ENCODE peak calls at places on chromosomes 1 and 21, in nine cellular contexts. One of them, this sample, is unnamed.

GRCh38 chr21:43190544-43191340 is 21.9 kb downstream of the CRYAA start:
- DNase-seq in activated CD8-positive, alpha-beta T cell treated with anti-CD3 and anti-CD28 coated beads for 36 hours: no peak
- DNase-seq in GM20000: no peak
- DNase-seq in right lobe of liver: peak; percentile 46
- DNase-seq in AG09309: no peak
- DNase-seq in GM23338: no peak
- DNase-seq in lower lobe of right lung: no peak
- DNase-seq in upper lobe of right lung: peak; percentile 46
- DNase-seq in cardiac fibroblast: no peak
- DNase-seq in this sample: no peak

GRCh38 chr1:7409278-7409677 is 361.8 kb upstream of the VAMP3 start:
- DNase-seq in lower lobe of right lung: no peak
- DNase-seq in GM23338: no peak
- DNase-seq in right lobe of liver: peak; percentile 46
- DNase-seq in upper lobe of right lung: peak; percentile 40
- DNase-seq in GM20000: no peak
- DNase-seq in activated CD8-positive, alpha-beta T cell treated with anti-CD3 and anti-CD28 coated beads for 36 hours: no peak
- DNase-seq in AG09309: no peak
- DNase-seq in cardiac fibroblast: no peak
- DNase-seq in this sample: no peak

GRCh38 chr1:118788372-118788955 is 199.7 kb downstream of the TBX15 start:
- DNase-seq in upper lobe of right lung: no peak
- DNase-seq in AG09309: peak; percentile 4
- DNase-seq in right lobe of liver: no peak
- DNase-seq in GM23338: no peak
- DNase-seq in cardiac fibroblast: peak; percentile 19
- DNase-seq in GM20000: no peak
- DNase-seq in lower lobe of right lung: no peak
- DNase-seq in activated CD8-positive, alpha-beta T cell treated with anti-CD3 and anti-CD28 coated beads for 36 hours: no peak
- DNase-seq in this sample: no peak

GRCh38 chr1:16184557-16185303 is 27.7 kb downstream of the ARHGEF19 start:
- DNase-seq in upper lobe of right lung: peak; percentile 60
- DNase-seq in GM23338: no peak
- DNase-seq in right lobe of liver: no peak
- DNase-seq in lower lobe of right lung: peak; percentile 43
- DNase-seq in cardiac fibroblast: no peak
- DNase-seq in activated CD8-positive, alpha-beta T cell treated with anti-CD3 and anti-CD28 coated beads for 36 hours: no peak
- DNase-seq in AG09309: no peak
- DNase-seq in GM20000: no peak
- DNase-seq in this sample: no peak

GRCh38 chr1:66271904-66272254 is 262.1 kb upstream of the SGIP1 start:
- DNase-seq in right lobe of liver: peak; percentile 66
- DNase-seq in activated CD8-positive, alpha-beta T cell treated with anti-CD3 and anti-CD28 coated beads for 36 hours: no peak
- DNase-seq in GM20000: no peak
- DNase-seq in cardiac fibroblast: peak; percentile 73
- DNase-seq in GM23338: no peak
- DNase-seq in lower lobe of right lung: no peak
- DNase-seq in AG09309: no peak
- DNase-seq in upper lobe of right lung: peak; percentile 65
- DNase-seq in this sample: peak; percentile 67

GRCh38 chr1:85070972-85071492 is 22.7 kb upstream of the MCOLN3 start:
- DNase-seq in upper lobe of right lung: no peak
- DNase-seq in GM20000: no peak
- DNase-seq in AG09309: no peak
- DNase-seq in right lobe of liver: no peak
- DNase-seq in activated CD8-positive, alpha-beta T cell treated with anti-CD3 and anti-CD28 coated beads for 36 hours: no peak
- DNase-seq in cardiac fibroblast: no peak
- DNase-seq in GM23338: no peak
- DNase-seq in lower lobe of right lung: no peak
- DNase-seq in this sample: no peak

GRCh38 chr1:26389604-26390247 is 17.2 kb upstream of the ZNF683 start:
- DNase-seq in right lobe of liver: no peak
- DNase-seq in activated CD8-positive, alpha-beta T cell treated with anti-CD3 and anti-CD28 coated beads for 36 hours: peak; percentile 35
- DNase-seq in upper lobe of right lung: no peak
- DNase-seq in cardiac fibroblast: no peak
- DNase-seq in lower lobe of right lung: no peak
- DNase-seq in GM23338: no peak
- DNase-seq in AG09309: no peak
- DNase-seq in GM20000: no peak
- DNase-seq in this sample: no peak

GRCh38 chr1:39214021-39214713 is 9.7 kb downstream of the MACF1 start:
- DNase-seq in AG09309: no peak
- DNase-seq in right lobe of liver: no peak
- DNase-seq in GM23338: peak; percentile 38
- DNase-seq in activated CD8-positive, alpha-beta T cell treated with anti-CD3 and anti-CD28 coated beads for 36 hours: no peak
- DNase-seq in GM20000: no peak
- DNase-seq in lower lobe of right lung: peak; percentile 57
- DNase-seq in upper lobe of right lung: no peak
- DNase-seq in cardiac fibroblast: peak; percentile 65
- DNase-seq in this sample: no peak

GRCh38 chr1:18466676-18467075 is 14.1 kb upstream of the KLHDC7A start:
- DNase-seq in GM23338: no peak
- DNase-seq in right lobe of liver: no peak
- DNase-seq in AG09309: no peak
- DNase-seq in cardiac fibroblast: no peak
- DNase-seq in GM20000: no peak
- DNase-seq in upper lobe of right lung: no peak
- DNase-seq in activated CD8-positive, alpha-beta T cell treated with anti-CD3 and anti-CD28 coated beads for 36 hours: no peak
- DNase-seq in lower lobe of right lung: no peak
- DNase-seq in this sample: no peak

GRCh38 chr1:31429583-31429982 is 16.6 kb downstream of the SERINC2 start:
- DNase-seq in lower lobe of right lung: no peak
- DNase-seq in GM23338: no peak
- DNase-seq in cardiac fibroblast: no peak
- DNase-seq in GM20000: no peak
- DNase-seq in upper lobe of right lung: peak; percentile 35
- DNase-seq in right lobe of liver: no peak
- DNase-seq in AG09309: no peak
- DNase-seq in activated CD8-positive, alpha-beta T cell treated with anti-CD3 and anti-CD28 coated beads for 36 hours: no peak
- DNase-seq in this sample: no peak

GRCh38 chr1:1144843-1145546 is 28.7 kb upstream of the TTLL10 start:
- DNase-seq in AG09309: no peak
- DNase-seq in lower lobe of right lung: no peak
- DNase-seq in activated CD8-positive, alpha-beta T cell treated with anti-CD3 and anti-CD28 coated beads for 36 hours: no peak
- DNase-seq in GM23338: no peak
- DNase-seq in right lobe of liver: no peak
- DNase-seq in upper lobe of right lung: no peak
- DNase-seq in GM20000: no peak
- DNase-seq in cardiac fibroblast: no peak
- DNase-seq in this sample: no peak

GRCh38 chr1:63317007-63317813 is 5.2 kb upstream of the FOXD3 start:
- DNase-seq in activated CD8-positive, alpha-beta T cell treated with anti-CD3 and anti-CD28 coated beads for 36 hours: peak; percentile 76
- DNase-seq in cardiac fibroblast: peak; percentile 69
- DNase-seq in upper lobe of right lung: peak; percentile 92
- DNase-seq in lower lobe of right lung: peak; percentile 88
- DNase-seq in right lobe of liver: peak; percentile 85
- DNase-seq in AG09309: no peak
- DNase-seq in GM23338: peak; percentile 98
- DNase-seq in GM20000: peak; percentile 91
- DNase-seq in this sample: peak; percentile 83

GRCh38 chr1:93033029-93033428 is 46.1 kb upstream of the MTF2 start:
- DNase-seq in cardiac fibroblast: peak; percentile 63
- DNase-seq in GM23338: no peak
- DNase-seq in right lobe of liver: no peak
- DNase-seq in GM20000: no peak
- DNase-seq in lower lobe of right lung: no peak
- DNase-seq in upper lobe of right lung: no peak
- DNase-seq in AG09309: no peak
- DNase-seq in activated CD8-positive, alpha-beta T cell treated with anti-CD3 and anti-CD28 coated beads for 36 hours: no peak
- DNase-seq in this sample: no peak

GRCh38 chr1:8464377-8464776 is 146.5 kb downstream of the SLC45A1 start:
- DNase-seq in AG09309: no peak
- DNase-seq in right lobe of liver: no peak
- DNase-seq in GM23338: peak; percentile 47
- DNase-seq in cardiac fibroblast: no peak
- DNase-seq in GM20000: no peak
- DNase-seq in lower lobe of right lung: peak; percentile 76
- DNase-seq in upper lobe of right lung: peak; percentile 77
- DNase-seq in activated CD8-positive, alpha-beta T cell treated with anti-CD3 and anti-CD28 coated beads for 36 hours: no peak
- DNase-seq in this sample: no peak

GRCh38 chr1:8465692-8466091 is 147.8 kb downstream of the SLC45A1 start:
- DNase-seq in upper lobe of right lung: no peak
- DNase-seq in right lobe of liver: no peak
- DNase-seq in GM20000: no peak
- DNase-seq in lower lobe of right lung: no peak
- DNase-seq in GM23338: no peak
- DNase-seq in AG09309: no peak
- DNase-seq in cardiac fibroblast: no peak
- DNase-seq in activated CD8-positive, alpha-beta T cell treated with anti-CD3 and anti-CD28 coated beads for 36 hours: no peak
- DNase-seq in this sample: no peak

GRCh38 chr1:8463144-8463927 is 145.4 kb downstream of the SLC45A1 start:
- DNase-seq in lower lobe of right lung: no peak
- DNase-seq in activated CD8-positive, alpha-beta T cell treated with anti-CD3 and anti-CD28 coated beads for 36 hours: no peak
- DNase-seq in GM20000: no peak
- DNase-seq in right lobe of liver: no peak
- DNase-seq in upper lobe of right lung: no peak
- DNase-seq in AG09309: no peak
- DNase-seq in cardiac fibroblast: peak; percentile 85
- DNase-seq in GM23338: no peak
- DNase-seq in this sample: no peak

GRCh38 chr1:8467308-8467707 is 149.4 kb downstream of the SLC45A1 start:
- DNase-seq in GM20000: no peak
- DNase-seq in right lobe of liver: peak; percentile 65
- DNase-seq in upper lobe of right lung: no peak
- DNase-seq in activated CD8-positive, alpha-beta T cell treated with anti-CD3 and anti-CD28 coated beads for 36 hours: no peak
- DNase-seq in AG09309: no peak
- DNase-seq in cardiac fibroblast: no peak
- DNase-seq in lower lobe of right lung: no peak
- DNase-seq in GM23338: no peak
- DNase-seq in this sample: no peak

DNA sequence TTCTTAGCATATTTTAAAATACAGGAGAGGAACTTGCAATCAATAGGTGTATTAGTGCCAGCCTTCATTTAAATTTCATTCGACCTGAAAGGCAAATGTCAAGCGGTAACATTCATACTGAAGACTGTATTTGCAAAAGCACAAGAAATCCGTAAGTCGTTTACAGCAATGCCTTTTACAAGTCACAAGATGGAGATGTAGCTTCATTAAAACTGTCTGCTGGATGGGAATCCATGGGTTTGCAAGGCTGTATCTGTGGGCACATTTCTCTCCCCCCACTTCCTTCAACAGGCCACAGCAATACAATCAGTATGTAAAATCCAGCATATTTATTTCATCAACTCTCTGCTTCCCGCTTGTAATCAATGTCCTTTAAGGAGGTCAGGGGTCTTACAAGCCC is 147.1 kb downstream of the SLC45A1 start:
- DNase-seq in activated CD8-positive, alpha-beta T cell treated with anti-CD3 and anti-CD28 coated beads for 36 hours: no peak
- DNase-seq in GM20000: no peak
- DNase-seq in AG09309: no peak
- DNase-seq in cardiac fibroblast: peak; percentile 60
- DNase-seq in GM23338: no peak
- DNase-seq in upper lobe of right lung: no peak
- DNase-seq in right lobe of liver: no peak
- DNase-seq in lower lobe of right lung: no peak
- DNase-seq in this sample: no peak
- TF ChIP-seq CTCF in activated CD8-positive, alpha-beta T cell treated with anti-CD3 and anti-CD28 coated beads for 36 hours: no peak
- TF ChIP-seq CTCF in GM20000: no peak
- TF ChIP-seq CTCF in AG09309: no peak
- TF ChIP-seq CTCF in cardiac fibroblast: no peak
- TF ChIP-seq CTCF in GM23338: peak; percentile 43
- TF ChIP-seq CTCF in upper lobe of right lung: peak; percentile 31
- TF ChIP-seq CTCF in right lobe of liver: peak; percentile 18
- TF ChIP-seq CTCF in lower lobe of right lung: peak; percentile 12
- TF ChIP-seq CTCF in this sample: peak; percentile 22

DNA sequence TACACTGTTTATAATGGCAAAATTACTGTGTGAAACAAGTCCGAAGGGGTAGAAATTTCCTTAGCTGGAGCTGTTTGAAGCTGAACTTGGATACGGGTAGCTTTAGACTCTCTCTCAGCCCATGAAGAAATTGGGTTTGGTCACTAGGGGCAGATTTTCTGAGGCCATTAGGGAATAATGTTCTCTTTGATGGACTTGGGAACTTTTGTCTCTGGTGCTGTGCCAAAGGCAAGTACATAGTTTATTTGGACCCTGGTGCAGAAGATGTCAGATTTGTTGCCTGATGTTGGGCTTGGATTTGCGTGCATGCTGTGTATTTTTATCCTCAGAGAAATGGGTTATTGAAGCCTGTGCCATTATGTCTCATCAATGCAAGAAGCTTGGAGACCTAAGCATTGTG is 109.6 kb downstream of the VPS13D start:
- DNase-seq in cardiac fibroblast: no peak
- DNase-seq in AG09309: no peak
- DNase-seq in GM23338: peak; percentile 54
- DNase-seq in right lobe of liver: no peak
- DNase-seq in lower lobe of right lung: no peak
- DNase-seq in upper lobe of right lung: no peak
- DNase-seq in activated CD8-positive, alpha-beta T cell treated with anti-CD3 and anti-CD28 coated beads for 36 hours: no peak
- DNase-seq in GM20000: no peak
- DNase-seq in this sample: no peak
- TF ChIP-seq CTCF in cardiac fibroblast: peak; percentile 20
- TF ChIP-seq CTCF in AG09309: peak; percentile 26
- TF ChIP-seq CTCF in GM23338: peak; percentile 29
- TF ChIP-seq CTCF in right lobe of liver: peak; percentile 45
- TF ChIP-seq CTCF in lower lobe of right lung: no peak
- TF ChIP-seq CTCF in upper lobe of right lung: no peak
- TF ChIP-seq CTCF in activated CD8-positive, alpha-beta T cell treated with anti-CD3 and anti-CD28 coated beads for 36 hours: no peak
- TF ChIP-seq CTCF in GM20000: no peak
- TF ChIP-seq CTCF in this sample: no peak

DNA sequence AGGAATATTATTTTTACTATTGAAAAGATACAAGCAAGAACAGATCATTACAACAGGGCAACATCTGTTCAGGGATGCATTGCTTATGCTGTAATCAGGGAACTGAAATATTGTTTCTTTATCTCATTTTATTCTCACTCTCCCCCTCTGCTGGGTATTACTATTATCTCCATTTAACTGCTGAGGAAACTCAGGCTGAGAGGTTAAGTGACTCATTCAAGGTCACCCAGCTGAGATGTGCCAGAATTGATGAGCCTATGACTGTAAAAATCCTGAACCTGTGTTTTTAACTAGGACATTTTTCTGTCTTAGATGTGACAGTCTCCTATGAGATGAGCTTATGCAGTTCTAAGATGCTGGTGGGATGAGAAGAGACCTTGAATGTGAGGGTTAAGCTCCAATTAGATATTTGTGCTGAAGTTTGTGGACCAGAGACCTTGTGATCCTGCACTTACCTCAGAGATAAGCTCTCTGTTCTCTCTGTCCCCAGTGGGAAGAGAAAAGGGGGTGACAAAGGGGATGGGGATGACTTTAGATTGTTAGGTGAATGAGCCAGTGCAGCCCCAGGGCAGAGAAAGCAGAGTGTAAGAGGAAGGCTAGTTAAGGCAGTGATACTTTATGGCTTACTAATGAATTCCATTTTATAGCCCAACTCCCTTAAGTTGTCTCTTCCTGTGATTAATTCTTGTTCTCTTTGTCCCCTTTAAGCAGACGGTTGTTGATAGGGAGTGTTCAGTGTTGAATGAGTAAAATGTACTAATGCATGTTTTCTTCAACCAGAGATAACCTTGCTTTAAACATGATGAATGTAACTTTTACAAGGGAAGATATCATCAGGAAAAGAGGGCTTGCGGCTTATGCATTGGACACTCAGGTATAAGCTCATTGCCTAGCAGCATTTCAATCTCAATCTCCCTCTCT is 111.4 kb downstream of the HLX start:
- DNase-seq in upper lobe of right lung: no peak
- DNase-seq in GM20000: no peak
- DNase-seq in GM23338: no peak
- DNase-seq in lower lobe of right lung: no peak
- DNase-seq in cardiac fibroblast: peak; percentile 60
- DNase-seq in right lobe of liver: no peak
- DNase-seq in AG09309: peak; percentile 33
- DNase-seq in activated CD8-positive, alpha-beta T cell treated with anti-CD3 and anti-CD28 coated beads for 36 hours: no peak
- DNase-seq in this sample: no peak
- TF ChIP-seq CTCF in upper lobe of right lung: no peak
- TF ChIP-seq CTCF in GM20000: no peak
- TF ChIP-seq CTCF in GM23338: no peak
- TF ChIP-seq CTCF in lower lobe of right lung: no peak
- TF ChIP-seq CTCF in cardiac fibroblast: peak; percentile 21
- TF ChIP-seq CTCF in right lobe of liver: no peak
- TF ChIP-seq CTCF in AG09309: peak; percentile 28
- TF ChIP-seq CTCF in activated CD8-positive, alpha-beta T cell treated with anti-CD3 and anti-CD28 coated beads for 36 hours: no peak
- TF ChIP-seq CTCF in this sample: no peak

GRCh38 chr1:151511636-151512215 is 539 bp downstream of the CGN start:
- DNase-seq in activated CD8-positive, alpha-beta T cell treated with anti-CD3 and anti-CD28 coated beads for 36 hours: peak; percentile 40
- DNase-seq in cardiac fibroblast: no peak
- DNase-seq in GM23338: peak; percentile 74
- DNase-seq in GM20000: peak; percentile 42
- DNase-seq in AG09309: no peak
- DNase-seq in lower lobe of right lung: peak; percentile 64
- DNase-seq in upper lobe of right lung: peak; percentile 78
- DNase-seq in right lobe of liver: peak; percentile 69
- DNase-seq in this sample: no peak
- TF ChIP-seq CTCF in activated CD8-positive, alpha-beta T cell treated with anti-CD3 and anti-CD28 coated beads for 36 hours: no peak
- TF ChIP-seq CTCF in cardiac fibroblast: no peak
- TF ChIP-seq CTCF in GM23338: no peak
- TF ChIP-seq CTCF in GM20000: no peak
- TF ChIP-seq CTCF in AG09309: no peak
- TF ChIP-seq CTCF in lower lobe of right lung: no peak
- TF ChIP-seq CTCF in upper lobe of right lung: no peak
- TF ChIP-seq CTCF in right lobe of liver: no peak
- TF ChIP-seq CTCF in this sample: no peak

This sample was measured in psoas muscle.